ENCODE peak calls at places on chromosome 12, in five cellular contexts. O is cardiac fibroblast; A is stimulated activated CD4-positive, alpha-beta T cell treated with anti-CD3 and anti-CD28 coated beads, Interleukin-15, amount 100 ng/mL, for 24 hours; W is left ventricle myocardium inferior; I is GM12865. Z is an unnamed sample.

GRCh38 chr12:112841240-112841639 is 49.7 kb downstream of the RPH3A start:
- DNase-seq in I (no peak), O (no peak), W (no peak), A (no peak), Z (no peak)

GRCh38 chr12:49296836-49297694 is 2.1 kb downstream of the PRPH start:
- DNase-seq in O (no peak), W (no peak), I (peak), A (peak), Z (no peak)

GRCh38 chr12:48280572-48280971 is 70.1 kb downstream of the ZNF641 start:
- DNase-seq in O (no peak), I (no peak), W (no peak), A (no peak), Z (no peak)

GRCh38 chr12:31308116-31308515 is 17.8 kb downstream of the SINHCAF start:
- DNase-seq in A (no peak), W (no peak), I (no peak), O (no peak), Z (no peak)

GRCh38 chr12:50174971-50175715 is 8.0 kb upstream of the CERS5 start:
- DNase-seq in A (no peak), O (peak), I (peak), W (no peak), Z (peak)

GRCh38 chr12:45893240-45893639 is 97.1 kb downstream of the SCAF11 start:
- DNase-seq in W (no peak), O (no peak), A (no peak), I (no peak), Z (no peak)

GRCh38 chr12:26271889-26272492 is 76.6 kb downstream of the SSPN start:
- DNase-seq in A (peak), O (peak), I (peak), W (peak), Z (peak)

GRCh38 chr12:101967506-101967905 is 90.1 kb downstream of the DRAM1 start:
- DNase-seq in A (no peak), O (no peak), I (peak), W (no peak), Z (no peak)

GRCh38 chr12:110937104-110937641 is 16.8 kb upstream of the MYL2 start:
- DNase-seq in W (peak), I (peak), O (peak), A (peak), Z (peak)

GRCh38 chr12:12721251-12721689 is 4.1 kb downstream of the CDKN1B start:
- DNase-seq in O (no peak), A (no peak), I (no peak), W (no peak), Z (no peak)

GRCh38 chr12:63129927-63130326 is 21.1 kb downstream of the AVPR1A start:
- DNase-seq in O (no peak), W (no peak), A (no peak), I (no peak), Z (no peak)

GRCh38 chr12:132362966-132363660 is 33.7 kb upstream of the GALNT9 start:
- DNase-seq in O (no peak), I (no peak), W (peak), A (no peak), Z (no peak)

GRCh38 chr12:130337476-130338303 is at the start of gene PIWIL1:
- DNase-seq in O (no peak), W (no peak), A (no peak), I (no peak), Z (no peak)

GRCh38 chr12:42447371-42447786 is 121.4 kb downstream of the PPHLN1 start:
- DNase-seq in A (no peak), O (peak), I (no peak), W (no peak), Z (peak)